ENCODE peak calls at places on chromosomes 13 and 19, in eight cellular contexts. Y is IMR-90, F is PC-9, Q is vagina, I is heart left ventricle, P is PC-3, R is upper lobe of right lung, S is HFF-Myc. C is an unnamed sample.

GRCh38 chr19:42480335-42481095 is 37.8 kb upstream of the CXCL17 start:
- DNase-seq in S (no peak), R (no peak), Q (no peak), Y (peak), I (no peak), P (peak), F (peak), C (no peak)

GRCh38 chr19:10315335-10316214 is at the start of gene FDX2:
- DNase-seq in P (peak), R (peak), Y (peak), I (peak), S (peak), Q (no peak), F (peak), C (peak)

GRCh38 chr13:47835470-47836228 is 165.4 kb downstream of the SUCLA2 start:
- DNase-seq in Y (no peak), I (no peak), F (no peak), P (no peak), Q (no peak), R (no peak), S (no peak), C (no peak)

GRCh38 chr19:38808741-38809140 is 4.0 kb downstream of the LGALS4 start:
- DNase-seq in F (no peak), S (no peak), Y (no peak), P (no peak), R (no peak), Q (no peak), I (no peak), C (no peak)

GRCh38 chr13:40794414-40795368 is 5.3 kb downstream of the SLC25A15 start:
- DNase-seq in Y (no peak), Q (no peak), I (no peak), R (no peak), P (no peak), S (no peak), F (no peak), C (no peak)

GRCh38 chr13:89831157-89831556 is 1516.3 kb upstream of the MIR17HG start:
- DNase-seq in Y (no peak), P (no peak), R (no peak), I (no peak), Q (no peak), F (no peak), S (no peak), C (no peak)

GRCh38 chr13:111213964-111214726 is 99.0 kb downstream of the ARHGEF7 start:
- DNase-seq in P (no peak), I (no peak), R (no peak), S (no peak), Q (no peak), F (no peak), Y (no peak), C (no peak)

GRCh38 chr19:44582581-44583265 is 30.6 kb upstream of the IGSF23 start:
- DNase-seq in P (peak), I (peak), Q (no peak), Y (no peak), F (no peak), S (no peak), R (peak), C (no peak)

GRCh38 chr13:72205773-72206172 is 338.8 kb upstream of the DACH1 start:
- DNase-seq in Y (no peak), P (peak), Q (no peak), S (no peak), F (no peak), I (no peak), R (no peak), C (peak)

GRCh38 chr19:21462540-21462939 is 42.9 kb upstream of the ZNF429 start:
- DNase-seq in I (no peak), Y (no peak), P (no peak), S (no peak), R (no peak), F (no peak), Q (no peak), C (no peak)

GRCh38 chr19:1953441-1954094 is 12.6 kb downstream of the CSNK1G2 start:
- DNase-seq in Y (no peak), S (no peak), I (no peak), R (peak), Q (no peak), F (no peak), P (no peak), C (no peak)

GRCh38 chr19:3276341-3276799 is 51.9 kb downstream of the CELF5 start:
- DNase-seq in Q (no peak), F (peak), R (peak), Y (no peak), I (no peak), S (no peak), P (peak), C (no peak)

DNA sequence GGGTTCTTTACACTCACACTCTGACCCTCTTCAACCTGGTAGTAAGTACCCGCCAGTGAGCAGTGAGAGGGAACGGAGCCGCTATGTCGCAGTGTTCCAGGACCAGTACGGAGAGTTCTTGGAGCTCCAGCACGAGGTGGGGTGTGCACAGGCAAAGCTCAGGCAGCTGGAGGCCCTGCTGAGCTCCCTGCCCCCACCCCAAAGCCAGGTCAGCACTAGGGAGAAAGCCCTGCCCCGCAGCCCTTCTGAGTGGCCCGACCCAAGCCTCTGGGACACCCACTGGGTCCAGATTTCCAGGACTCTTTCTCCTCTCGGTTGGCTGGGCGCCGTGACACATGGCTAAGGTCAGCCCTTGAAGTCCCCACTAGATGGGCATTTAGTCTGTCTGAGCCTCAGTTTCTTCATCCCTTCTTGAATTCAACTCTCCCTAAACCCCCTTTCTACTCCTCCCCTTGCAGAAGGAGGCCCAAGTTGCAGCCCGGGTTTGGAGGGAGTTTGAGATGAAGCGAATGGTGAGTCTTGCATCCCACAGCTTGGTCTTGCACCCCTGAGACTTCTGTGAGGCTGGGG is 1.9 kb downstream of the OCEL1 start:
- DNase-seq in P (no peak), Q (no peak), S (no peak), Y (no peak), R (no peak), I (no peak), F (no peak), C (no peak)
- H3K4me3 ChIP-seq in P (no peak), Q (no peak), S (no peak), Y (no peak), R (no peak), I (no peak), F (no peak), C (no peak)

GRCh38 chr13:97753942-97754670 is 199.4 kb upstream of the IPO5 start:
- DNase-seq in F (no peak), I (no peak), Q (no peak), S (no peak), Y (no peak), P (no peak), R (no peak), C (no peak)
- TF ChIP-seq CTCF in F (peak), I (no peak), Q (no peak), S (peak), Y (no peak), P (no peak), R (no peak), C (peak)

DNA sequence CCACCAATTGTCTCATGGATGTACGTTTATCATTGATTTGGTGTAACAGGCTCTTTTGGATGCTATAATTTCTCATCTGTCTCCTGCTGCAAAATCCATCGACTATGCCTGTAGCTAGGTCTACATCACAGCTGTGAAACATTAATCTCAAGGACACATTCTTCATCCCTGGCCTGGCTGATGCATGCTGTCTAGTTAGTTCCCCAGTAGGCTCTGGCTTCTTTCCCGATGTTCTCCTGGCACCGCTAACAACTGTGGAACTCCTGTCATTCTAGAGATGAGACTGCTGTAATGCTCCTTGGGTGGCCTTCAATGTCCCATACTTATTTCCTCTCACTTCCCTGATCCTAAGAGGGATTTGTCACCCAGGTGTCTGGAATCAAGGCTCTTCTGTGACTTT is 227.7 kb downstream of the DCT start:
- DNase-seq in F (no peak), I (peak), P (no peak), S (no peak), R (no peak), Y (peak), Q (no peak), C (peak)
- H3K4me3 ChIP-seq in F (no peak), I (no peak), P (no peak), S (no peak), R (no peak), Y (no peak), Q (no peak), C (no peak)

GRCh38 chr19:764301-764700 is 13.4 kb downstream of the MISP start:
- DNase-seq in Y (no peak), S (no peak), I (no peak), P (no peak), R (no peak), F (no peak), Q (no peak), C (no peak)
- TF ChIP-seq CTCF in Y (no peak), S (no peak), I (no peak), P (no peak), R (no peak), F (no peak), Q (no peak), C (no peak)

GRCh38 chr19:47012620-47013019 is 7.0 kb upstream of the NPAS1 start:
- DNase-seq in R (no peak), S (no peak), P (no peak), Q (no peak), I (no peak), Y (no peak), F (no peak), C (no peak)

GRCh38 chr19:47018923-47019322 is 714 bp upstream of the NPAS1 start:
- DNase-seq in F (no peak), I (no peak), P (no peak), S (no peak), R (no peak), Q (no peak), Y (no peak), C (no peak)

GRCh38 chr19:47013041-47013517 is 6.6 kb upstream of the NPAS1 start:
- DNase-seq in Y (peak), R (peak), I (peak), Q (no peak), P (peak), F (peak), S (no peak), C (peak)
- H3K4me3 ChIP-seq in Y (no peak), R (no peak), I (no peak), Q (no peak), P (peak), F (peak), S (no peak), C (no peak)